ENCODE peak calls at places on chromosomes 4 and X, in five cellular contexts. One of them, this sample, is unnamed.
A peak's percentile ranks its signal among the peaks of the same experiment; 100 is the strongest.

GRCh38 chrX:30161043-30161442 is 54.3 kb upstream of the MAGEB2 start:
- DNase-seq in K562: no peak
- DNase-seq in HepG2: no peak
- DNase-seq in H1: no peak
- DNase-seq in GM12878: no peak
- DNase-seq in this sample: no peak

GRCh38 chr4:11817088-11817487 is 388.4 kb upstream of the HS3ST1 start:
- DNase-seq in H1: no peak
- DNase-seq in HepG2: no peak
- DNase-seq in K562: no peak
- DNase-seq in GM12878: no peak
- DNase-seq in this sample: no peak

GRCh38 chr4:154009191-154009590 is 220.3 kb upstream of the SFRP2 start:
- DNase-seq in H1: no peak
- DNase-seq in K562: no peak
- DNase-seq in GM12878: no peak
- DNase-seq in HepG2: no peak
- DNase-seq in this sample: no peak

GRCh38 chr4:102064747-102065442 is 274.4 kb downstream of the BANK1 start:
- DNase-seq in GM12878: no peak
- DNase-seq in K562: no peak
- DNase-seq in HepG2: no peak
- DNase-seq in H1: no peak
- DNase-seq in this sample: no peak

GRCh38 chr4:170007113-170007512 is 19.1 kb downstream of the MFAP3L start:
- DNase-seq in H1: no peak
- DNase-seq in GM12878: no peak
- DNase-seq in K562: peak; percentile 65
- DNase-seq in HepG2: no peak
- DNase-seq in this sample: no peak

GRCh38 chr4:86921608-86922252 is 13.1 kb upstream of the AFF1 start:
- DNase-seq in GM12878: no peak
- DNase-seq in HepG2: no peak
- DNase-seq in K562: no peak
- DNase-seq in H1: no peak
- DNase-seq in this sample: no peak

GRCh38 chr4:152536545-152537182 is 772 bp upstream of the FBXW7 start:
- DNase-seq in H1: no peak
- DNase-seq in K562: peak; percentile 30
- DNase-seq in GM12878: no peak
- DNase-seq in HepG2: peak; percentile 50
- DNase-seq in this sample: peak; percentile 7

GRCh38 chrX:32155044-32155638 is 1056.2 kb downstream of the DMD start:
- DNase-seq in HepG2: no peak
- DNase-seq in K562: no peak
- DNase-seq in GM12878: no peak
- DNase-seq in H1: peak; percentile 42
- DNase-seq in this sample: no peak

GRCh38 chrX:44971674-44972073 is 98.7 kb downstream of the KDM6A start:
- DNase-seq in H1: no peak
- DNase-seq in GM12878: no peak
- DNase-seq in K562: no peak
- DNase-seq in HepG2: no peak
- DNase-seq in this sample: no peak

GRCh38 chr4:98938386-98938785 is 9.5 kb upstream of the EIF4E start:
- DNase-seq in HepG2: no peak
- DNase-seq in GM12878: no peak
- DNase-seq in H1: no peak
- DNase-seq in K562: no peak
- DNase-seq in this sample: no peak

GRCh38 chr4:9875516-9875915 is 94.1 kb downstream of the DRD5 start:
- DNase-seq in K562: no peak
- DNase-seq in HepG2: no peak
- DNase-seq in H1: no peak
- DNase-seq in GM12878: no peak
- DNase-seq in this sample: no peak

GRCh38 chr4:149077142-149077541 is 634.9 kb upstream of the NR3C2 start:
- DNase-seq in HepG2: no peak
- DNase-seq in H1: no peak
- DNase-seq in GM12878: no peak
- DNase-seq in K562: no peak
- DNase-seq in this sample: no peak

DNA sequence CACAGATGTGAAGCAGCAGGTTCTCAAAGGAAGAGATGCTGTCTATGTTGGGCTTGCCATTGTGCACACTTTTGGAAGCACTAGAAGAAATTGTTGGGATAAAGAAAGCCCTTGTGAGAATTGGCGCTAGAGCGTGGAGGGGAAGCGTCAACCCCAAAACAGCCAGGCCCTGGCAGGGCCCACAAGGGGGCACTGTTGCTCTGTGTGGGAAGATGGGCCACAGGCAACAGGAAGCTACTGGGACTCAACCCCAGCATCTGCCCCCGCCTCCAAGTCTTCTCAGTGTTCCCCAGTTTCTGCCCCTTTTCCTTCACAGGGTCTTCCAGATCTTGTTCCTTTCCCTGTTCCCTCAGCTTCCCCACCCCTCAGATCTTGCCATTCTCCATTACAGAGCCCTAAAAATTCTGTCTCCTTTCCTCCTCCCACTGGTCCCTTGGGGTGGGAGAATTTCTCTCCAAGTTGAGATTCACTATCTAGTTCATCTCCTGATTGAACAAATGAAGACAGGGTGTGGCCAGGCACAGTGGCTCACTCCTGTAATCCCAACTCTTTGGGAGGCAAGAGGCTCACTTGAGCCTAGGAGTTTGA is 85.5 kb downstream of the STARD8 start:
- DNase-seq in K562: peak; percentile 70
- DNase-seq in HepG2: peak; percentile 19
- DNase-seq in H1: peak; percentile 84
- DNase-seq in GM12878: no peak
- DNase-seq in this sample: peak; percentile 35
- TF ChIP-seq CEBPB in K562: no peak
- TF ChIP-seq CEBPB in HepG2: no peak
- TF ChIP-seq CEBPB in H1: no peak
- TF ChIP-seq CEBPB in GM12878: no peak
- TF ChIP-seq CEBPB in this sample: no peak

GRCh38 chr4:120524237-120524636 is 398.3 kb downstream of the PRDM5 start:
- DNase-seq in HepG2: no peak
- DNase-seq in K562: no peak
- DNase-seq in H1: no peak
- DNase-seq in GM12878: no peak
- DNase-seq in this sample: no peak
- TF ChIP-seq SIN3A in HepG2: no peak
- TF ChIP-seq SIN3A in K562: no peak
- TF ChIP-seq SIN3A in H1: no peak
- TF ChIP-seq SIN3A in GM12878: no peak
- TF ChIP-seq SIN3A in this sample: no peak

DNA sequence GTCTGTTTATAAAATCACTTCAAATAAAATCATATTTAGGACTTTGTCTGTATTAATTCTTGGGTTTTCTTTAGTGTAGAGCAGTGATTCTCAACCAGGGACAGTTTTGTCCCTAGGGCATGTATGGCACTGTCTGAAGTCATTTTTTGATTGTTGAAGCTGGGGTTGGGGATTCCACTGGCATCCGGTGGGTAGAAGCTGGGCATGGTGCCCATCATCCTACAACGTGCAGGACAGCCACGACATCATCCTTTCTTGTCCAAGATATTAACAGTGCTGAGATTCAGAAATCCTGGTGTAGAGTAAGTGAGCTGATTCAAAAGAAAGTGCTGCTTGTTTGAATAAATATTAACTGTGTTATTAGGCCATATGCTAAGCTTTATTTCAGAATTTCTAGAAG is 28.6 kb downstream of the DCLK2 start:
- DNase-seq in K562: no peak
- DNase-seq in H1: no peak
- DNase-seq in HepG2: no peak
- DNase-seq in GM12878: no peak
- DNase-seq in this sample: no peak
- TF ChIP-seq JUND in K562: no peak
- TF ChIP-seq JUND in H1: no peak
- TF ChIP-seq JUND in HepG2: no peak
- TF ChIP-seq JUND in GM12878: no peak
- TF ChIP-seq JUND in this sample: no peak

GRCh38 chr4:117784266-117784665 is 250.0 kb upstream of the NDST3 start:
- DNase-seq in H1: no peak
- DNase-seq in GM12878: no peak
- DNase-seq in HepG2: no peak
- DNase-seq in K562: no peak
- DNase-seq in this sample: no peak

GRCh38 chr4:117783716-117784115 is 250.6 kb upstream of the NDST3 start:
- DNase-seq in H1: no peak
- DNase-seq in K562: no peak
- DNase-seq in GM12878: no peak
- DNase-seq in HepG2: no peak
- DNase-seq in this sample: no peak

DNA sequence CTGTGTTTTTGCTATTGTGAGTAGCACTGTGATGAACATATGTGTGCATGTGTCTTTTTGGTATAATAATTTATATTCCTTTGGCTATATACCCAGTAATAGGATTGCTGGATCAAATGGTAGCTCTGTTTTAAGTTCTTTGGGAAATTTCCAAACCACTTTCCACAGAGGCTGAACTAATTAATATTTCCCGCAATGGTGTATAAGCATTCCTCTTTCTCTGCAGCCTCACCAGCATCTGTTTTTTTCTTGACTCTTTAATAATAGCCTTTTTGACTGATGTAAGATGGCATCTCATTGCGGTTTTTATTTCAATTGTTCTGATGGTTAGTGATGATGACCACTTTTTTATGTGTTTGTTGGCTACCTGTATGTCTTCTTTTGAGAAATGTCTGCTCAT is 247.7 kb upstream of the NDST3 start:
- DNase-seq in GM12878: no peak
- DNase-seq in HepG2: no peak
- DNase-seq in K562: no peak
- DNase-seq in H1: no peak
- DNase-seq in this sample: no peak
- TF ChIP-seq CEBPB in GM12878: no peak
- TF ChIP-seq CEBPB in HepG2: no peak
- TF ChIP-seq CEBPB in K562: no peak
- TF ChIP-seq CEBPB in H1: no peak
- TF ChIP-seq CEBPB in this sample: no peak

GRCh38 chr4:92969650-92970370 is 666.0 kb downstream of the GRID2 start:
- DNase-seq in GM12878: no peak
- DNase-seq in HepG2: peak; percentile 89
- DNase-seq in K562: no peak
- DNase-seq in H1: no peak
- DNase-seq in this sample: peak; percentile 56

GRCh38 chr4:92968556-92968955 is 664.8 kb downstream of the GRID2 start:
- DNase-seq in HepG2: no peak
- DNase-seq in GM12878: no peak
- DNase-seq in K562: no peak
- DNase-seq in H1: no peak
- DNase-seq in this sample: no peak

GRCh38 chr4:92968996-92969395 is 665.2 kb downstream of the GRID2 start:
- DNase-seq in GM12878: no peak
- DNase-seq in HepG2: no peak
- DNase-seq in H1: no peak
- DNase-seq in K562: no peak
- DNase-seq in this sample: no peak
- TF ChIP-seq SIN3A in GM12878: no peak
- TF ChIP-seq SIN3A in HepG2: no peak
- TF ChIP-seq SIN3A in H1: no peak
- TF ChIP-seq SIN3A in K562: no peak
- TF ChIP-seq SIN3A in this sample: no peak

DNA sequence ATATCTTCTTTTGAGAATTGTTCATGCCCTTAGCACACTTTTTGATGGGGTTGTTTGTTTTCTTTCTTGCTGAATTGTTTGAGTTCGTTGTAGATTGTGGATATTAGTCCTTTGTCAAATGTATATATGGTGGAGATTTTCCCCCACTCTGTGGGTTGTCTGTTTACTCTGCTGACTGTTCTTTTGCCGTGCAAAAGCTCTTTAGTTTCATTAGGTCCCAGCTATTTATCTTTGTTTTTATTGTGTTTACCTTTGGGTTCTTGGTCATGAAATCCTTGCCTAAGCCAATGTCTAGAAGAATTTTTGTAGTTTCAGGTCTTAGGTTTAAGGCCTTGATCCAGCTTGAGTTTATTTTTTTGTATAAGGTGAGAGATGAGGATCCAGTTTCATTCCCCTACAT is 1372.6 kb upstream of the TENM3 start:
- DNase-seq in GM12878: no peak
- DNase-seq in HepG2: no peak
- DNase-seq in H1: no peak
- DNase-seq in K562: no peak
- DNase-seq in this sample: no peak
- TF ChIP-seq JUND in GM12878: no peak
- TF ChIP-seq JUND in HepG2: no peak
- TF ChIP-seq JUND in H1: no peak
- TF ChIP-seq JUND in K562: no peak
- TF ChIP-seq JUND in this sample: no peak

This sample was measured in HCT116.